ENCODE peak calls at places on chromosome 18, in four cellular contexts. One of them, this sample, is unnamed. For H3K4me1 and H3K9me3, the result is how much of the 10 kb centered on the place peaks cover.

GRCh38 chr18:12726774-12727550 is 24.1 kb downstream of the PSMG2 start:
- DNase-seq in cardiac muscle cell: peak
- DNase-seq in endothelial cell of umbilical vein: peak
- DNase-seq in gastrocnemius medialis: peak
- DNase-seq in this sample: no peak

GRCh38 chr18:79001001-79001400 is 21.4 kb downstream of the SALL3 start:
- DNase-seq in cardiac muscle cell: no peak
- DNase-seq in endothelial cell of umbilical vein: no peak
- DNase-seq in gastrocnemius medialis: no peak
- DNase-seq in this sample: no peak

GRCh38 chr18:15165048-15165447 is 417.1 kb downstream of the ANKRD30B start:
- DNase-seq in cardiac muscle cell: no peak
- DNase-seq in endothelial cell of umbilical vein: no peak
- DNase-seq in gastrocnemius medialis: no peak
- DNase-seq in this sample: no peak

GRCh38 chr18:3093624-3094354 is 80.8 kb upstream of the LPIN2 start:
- DNase-seq in cardiac muscle cell: no peak
- DNase-seq in endothelial cell of umbilical vein: peak
- DNase-seq in gastrocnemius medialis: no peak
- DNase-seq in this sample: no peak

GRCh38 chr18:12597775-12598174 is 60.1 kb downstream of the SPIRE1 start:
- DNase-seq in cardiac muscle cell: peak
- DNase-seq in endothelial cell of umbilical vein: peak
- DNase-seq in gastrocnemius medialis: peak
- DNase-seq in this sample: peak

GRCh38 chr18:1659190-1659589 is 754.5 kb downstream of the ADCYAP1 start:
- DNase-seq in cardiac muscle cell: no peak
- DNase-seq in endothelial cell of umbilical vein: no peak
- DNase-seq in gastrocnemius medialis: no peak
- DNase-seq in this sample: no peak

GRCh38 chr18:23231340-23232021 is 96.2 kb downstream of the CABLES1 start:
- DNase-seq in cardiac muscle cell: no peak
- DNase-seq in endothelial cell of umbilical vein: peak
- DNase-seq in gastrocnemius medialis: peak
- DNase-seq in this sample: peak

GRCh38 chr18:25423760-25424159 is 71.8 kb upstream of the ZNF521 start:
- DNase-seq in cardiac muscle cell: no peak
- DNase-seq in endothelial cell of umbilical vein: no peak
- DNase-seq in gastrocnemius medialis: no peak
- DNase-seq in this sample: no peak

GRCh38 chr18:46677609-46678470 is 20.8 kb upstream of the LOXHD1 start:
- DNase-seq in cardiac muscle cell: peak
- DNase-seq in endothelial cell of umbilical vein: no peak
- DNase-seq in gastrocnemius medialis: no peak
- DNase-seq in this sample: no peak

GRCh38 chr18:26468931-26469340 is 79.4 kb downstream of the KCTD1 start:
- DNase-seq in cardiac muscle cell: peak
- DNase-seq in endothelial cell of umbilical vein: peak
- DNase-seq in gastrocnemius medialis: no peak
- DNase-seq in this sample: no peak

GRCh38 chr18:32091724-32092421 is at the start of gene RNF138:
- DNase-seq in cardiac muscle cell: peak
- DNase-seq in endothelial cell of umbilical vein: peak
- DNase-seq in gastrocnemius medialis: peak
- DNase-seq in this sample: peak

GRCh38 chr18:29154196-29154757 is 977.3 kb upstream of the CDH2 start:
- DNase-seq in cardiac muscle cell: no peak
- DNase-seq in endothelial cell of umbilical vein: no peak
- DNase-seq in gastrocnemius medialis: no peak
- DNase-seq in this sample: no peak

GRCh38 chr18:74380916-74381315 is 65.3 kb downstream of the C18orf63 start:
- DNase-seq in cardiac muscle cell: no peak
- DNase-seq in endothelial cell of umbilical vein: no peak
- DNase-seq in gastrocnemius medialis: no peak
- DNase-seq in this sample: no peak

GRCh38 chr18:72675394-72675793 is 131.3 kb upstream of the CBLN2 start:
- DNase-seq in cardiac muscle cell: peak
- DNase-seq in endothelial cell of umbilical vein: no peak
- DNase-seq in gastrocnemius medialis: no peak
- DNase-seq in this sample: no peak

GRCh38 chr18:23498877-23499570 is 4.3 kb upstream of the RMC1 start:
- DNase-seq in cardiac muscle cell: peak
- DNase-seq in endothelial cell of umbilical vein: peak
- DNase-seq in gastrocnemius medialis: peak
- DNase-seq in this sample: peak

GRCh38 chr18:48814490-48815181 is 136.1 kb downstream of the SMAD7 start:
- DNase-seq in cardiac muscle cell: no peak
- DNase-seq in endothelial cell of umbilical vein: no peak
- DNase-seq in gastrocnemius medialis: peak
- DNase-seq in this sample: no peak

GRCh38 chr18:48816554-48816953 is 134.2 kb downstream of the SMAD7 start:
- DNase-seq in cardiac muscle cell: no peak
- DNase-seq in endothelial cell of umbilical vein: no peak
- DNase-seq in gastrocnemius medialis: peak
- DNase-seq in this sample: peak

GRCh38 chr18:48817021-48817461 is 133.7 kb downstream of the SMAD7 start:
- DNase-seq in cardiac muscle cell: no peak
- DNase-seq in endothelial cell of umbilical vein: no peak
- DNase-seq in gastrocnemius medialis: peak
- DNase-seq in this sample: peak

GRCh38 chr18:48815182-48815520 is 135.6 kb downstream of the SMAD7 start:
- DNase-seq in cardiac muscle cell: no peak
- DNase-seq in endothelial cell of umbilical vein: no peak
- DNase-seq in gastrocnemius medialis: no peak
- DNase-seq in this sample: peak

DNA sequence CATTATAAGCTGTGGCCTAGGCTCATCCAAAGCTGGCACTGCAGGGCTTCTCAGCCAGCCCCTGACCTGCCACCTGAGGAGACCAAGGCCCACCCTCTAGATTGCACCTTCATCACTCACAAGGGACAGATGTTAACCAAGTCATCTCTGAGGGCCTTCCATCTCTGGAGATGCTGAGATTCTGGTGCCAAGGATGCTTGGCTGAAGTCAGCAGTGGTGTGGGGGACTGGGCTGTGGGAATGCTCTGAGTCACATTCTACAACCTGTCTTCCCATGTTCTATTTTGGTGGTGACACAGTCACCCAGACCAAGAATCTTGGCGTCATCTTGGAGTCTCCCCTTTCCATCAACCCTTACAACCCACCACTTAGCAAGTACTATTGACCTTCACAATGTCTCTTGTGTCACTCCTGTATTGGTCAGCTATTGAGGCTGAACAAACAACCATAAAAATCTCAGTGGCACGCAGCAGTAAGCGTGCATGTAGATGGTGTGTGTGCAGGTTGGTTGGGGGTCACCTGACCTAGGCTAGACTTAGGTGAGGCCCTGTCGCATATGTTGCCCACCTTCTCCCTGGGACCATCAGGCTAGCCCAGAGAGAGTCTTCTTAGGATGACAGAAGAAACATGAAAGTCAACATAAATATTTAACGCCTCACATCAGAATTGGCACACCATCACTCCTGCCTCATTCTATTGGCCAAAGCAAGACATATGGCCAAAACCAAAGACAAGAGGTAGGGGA is 135.0 kb downstream of the SMAD7 start:
- DNase-seq in cardiac muscle cell: no peak
- DNase-seq in endothelial cell of umbilical vein: no peak
- DNase-seq in gastrocnemius medialis: peak
- DNase-seq in this sample: peak
- H3K4me1 ChIP-seq in cardiac muscle cell: under half
- H3K4me1 ChIP-seq in endothelial cell of umbilical vein: under half
- H3K4me1 ChIP-seq in gastrocnemius medialis: under half
- H3K4me1 ChIP-seq in this sample: under half

GRCh38 chr18:48552130-48552529 is 13.3 kb downstream of the CTIF start:
- DNase-seq in cardiac muscle cell: no peak
- DNase-seq in endothelial cell of umbilical vein: no peak
- DNase-seq in gastrocnemius medialis: no peak
- DNase-seq in this sample: no peak
- H3K4me3 ChIP-seq in cardiac muscle cell: no peak
- H3K4me3 ChIP-seq in endothelial cell of umbilical vein: no peak
- H3K4me3 ChIP-seq in gastrocnemius medialis: no peak
- H3K4me3 ChIP-seq in this sample: no peak

GRCh38 chr18:64273724-64274123 is 124.8 kb upstream of the LINC00305 start:
- DNase-seq in cardiac muscle cell: no peak
- DNase-seq in endothelial cell of umbilical vein: no peak
- DNase-seq in gastrocnemius medialis: no peak
- DNase-seq in this sample: no peak
- H3K9me3 ChIP-seq in cardiac muscle cell: under half
- H3K9me3 ChIP-seq in endothelial cell of umbilical vein: under half
- H3K9me3 ChIP-seq in gastrocnemius medialis: under half
- H3K9me3 ChIP-seq in this sample: under half

DNA sequence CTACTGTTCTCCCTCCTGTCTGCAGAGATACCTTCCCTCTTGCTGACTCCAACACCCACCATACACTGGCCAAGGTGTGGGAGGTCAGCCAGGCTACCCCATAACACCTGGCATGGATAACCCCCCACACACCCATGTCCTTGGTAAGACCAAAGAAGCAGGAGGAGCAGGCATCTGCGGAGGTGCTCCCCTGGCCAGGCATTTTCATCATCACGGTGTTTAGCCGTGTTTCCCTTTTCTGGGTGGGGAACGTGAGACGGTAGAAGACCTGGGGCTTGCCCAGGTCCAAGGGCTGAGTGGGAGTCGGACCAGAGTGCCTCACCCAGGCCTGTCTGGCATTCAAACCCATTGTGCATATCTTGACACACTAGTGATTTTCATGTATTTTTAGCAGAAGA is 150.3 kb downstream of the SMAD7 start:
- DNase-seq in cardiac muscle cell: no peak
- DNase-seq in endothelial cell of umbilical vein: no peak
- DNase-seq in gastrocnemius medialis: peak
- DNase-seq in this sample: peak
- H3K4me1 ChIP-seq in cardiac muscle cell: under half
- H3K4me1 ChIP-seq in endothelial cell of umbilical vein: under half
- H3K4me1 ChIP-seq in gastrocnemius medialis: under half
- H3K4me1 ChIP-seq in this sample: under half

This sample was measured in psoas muscle.